ENCODE peak calls at places on chromosomes 2 and 18, in five cellular contexts. R is spleen, C is transverse colon, Z is GM12878, Y is K562. Q is an unnamed sample.
A peak's percentile ranks its signal among the peaks of the same experiment; 100 is the strongest.

GRCh38 chr2:233707979-233708644 is 4.6 kb upstream of the UGT1A5 start:
- DNase-seq in R (no peak), C (no peak), Z (no peak), Y (no peak), Q (no peak)

GRCh38 chr2:2294183-2294675 is 36.8 kb downstream of the MYT1L start:
- DNase-seq in R (no peak), C (no peak), Z (no peak), Y (no peak), Q (no peak)

GRCh38 chr2:240481720-240482119 is 46.3 kb downstream of the GPC1 start:
- DNase-seq in R (peak; percentile 70), C (no peak), Z (no peak), Y (no peak), Q (no peak)

GRCh38 chr2:212392048-212392447 is 146.6 kb downstream of the ERBB4 start:
- DNase-seq in R (no peak), C (no peak), Z (no peak), Y (no peak), Q (no peak)

GRCh38 chr2:2939078-2939795 is 438.4 kb downstream of the EIPR1 start:
- DNase-seq in R (no peak), C (no peak), Z (no peak), Y (no peak), Q (no peak)

GRCh38 chr18:11175266-11175947 is 26.0 kb upstream of the PIEZO2 start:
- DNase-seq in R (no peak), C (no peak), Z (no peak), Y (no peak), Q (no peak)

GRCh38 chr2:46127176-46127575 is 170.0 kb upstream of the EPAS1 start:
- DNase-seq in R (no peak), C (no peak), Z (no peak), Y (no peak), Q (no peak)

GRCh38 chr2:58767833-58768726 is 527.0 kb upstream of the FANCL start:
- DNase-seq in R (no peak), C (no peak), Z (no peak), Y (no peak), Q (no peak)

GRCh38 chr2:51263921-51264320 is 232.0 kb upstream of the NRXN1 start:
- DNase-seq in R (no peak), C (no peak), Z (no peak), Y (no peak), Q (no peak)

GRCh38 chr2:158530829-158531228 is 74.1 kb downstream of the PKP4 start:
- DNase-seq in R (no peak), C (no peak), Z (no peak), Y (no peak), Q (no peak)

GRCh38 chr18:63216911-63217311 is 102.7 kb downstream of the BCL2 start:
- DNase-seq in R (no peak), C (no peak), Z (no peak), Y (no peak), Q (no peak)

GRCh38 chr18:48872234-48873145 is 78.3 kb downstream of the SMAD7 start:
- DNase-seq in R (no peak), C (no peak), Z (no peak), Y (no peak), Q (no peak)

GRCh38 chr18:48805826-48806535 is 144.8 kb downstream of the SMAD7 start:
- DNase-seq in R (no peak), C (peak; percentile 5), Z (no peak), Y (no peak), Q (no peak)

GRCh38 chr2:45191972-45192371 is 182.7 kb upstream of the SIX2 start:
- DNase-seq in R (no peak), C (no peak), Z (no peak), Y (no peak), Q (no peak)

GRCh38 chr2:52904511-52904910 is 863.1 kb upstream of the CHAC2 start:
- DNase-seq in R (no peak), C (no peak), Z (no peak), Y (no peak), Q (no peak)

GRCh38 chr2:128490321-128490720 is 171.7 kb upstream of the HS6ST1 start:
- DNase-seq in R (no peak), C (no peak), Z (no peak), Y (no peak), Q (no peak)

GRCh38 chr2:218218409-218219185 is 1.6 kb downstream of the ARPC2 start:
- DNase-seq in R (no peak), C (no peak), Z (peak; percentile 53), Y (no peak), Q (peak; percentile 54)

GRCh38 chr2:174442546-174443510 is 44.0 kb downstream of the GPR155 start:
- DNase-seq in R (no peak), C (no peak), Z (no peak), Y (no peak), Q (no peak)

GRCh38 chr18:11506871-11507270 is 102.5 kb upstream of the SLC35G4 start:
- DNase-seq in R (no peak), C (no peak), Z (no peak), Y (no peak), Q (no peak)

GRCh38 chr2:225889452-225889851 is 489.9 kb downstream of the NYAP2 start:
- DNase-seq in R (no peak), C (no peak), Z (no peak), Y (no peak), Q (no peak)

GRCh38 chr2:231356474-231356849 is 39.0 kb upstream of the B3GNT7 start:
- DNase-seq in R (no peak), C (no peak), Z (no peak), Y (no peak), Q (no peak)

GRCh38 chr2:205474746-205475145 is 207.6 kb upstream of the NRP2 start:
- DNase-seq in R (no peak), C (no peak), Z (no peak), Y (no peak), Q (no peak)

GRCh38 chr2:118614856-118615255 is 232.6 kb downstream of the EN1 start:
- DNase-seq in R (no peak), C (no peak), Z (no peak), Y (no peak), Q (no peak)

GRCh38 chr18:8341481-8342230 is 267.6 kb upstream of the RAB12 start:
- DNase-seq in R (no peak), C (no peak), Z (no peak), Y (no peak), Q (no peak)

GRCh38 chr18:13703899-13704298 is 22.5 kb downstream of the FAM210A start:
- DNase-seq in R (no peak), C (no peak), Z (no peak), Y (no peak), Q (no peak)

GRCh38 chr2:227890495-227891079 is 19.2 kb downstream of the DAW1 start:
- DNase-seq in R (no peak), C (no peak), Z (peak; percentile 4), Y (peak; percentile 17), Q (no peak)

GRCh38 chr2:71852141-71852711 is 295.4 kb downstream of the CYP26B1 start:
- DNase-seq in R (no peak), C (no peak), Z (no peak), Y (no peak), Q (no peak)

GRCh38 chr2:200966770-200967169 is 3.3 kb upstream of the ORC2 start:
- DNase-seq in R (no peak), C (no peak), Z (peak; percentile 31), Y (peak; percentile 31), Q (no peak)

DNA sequence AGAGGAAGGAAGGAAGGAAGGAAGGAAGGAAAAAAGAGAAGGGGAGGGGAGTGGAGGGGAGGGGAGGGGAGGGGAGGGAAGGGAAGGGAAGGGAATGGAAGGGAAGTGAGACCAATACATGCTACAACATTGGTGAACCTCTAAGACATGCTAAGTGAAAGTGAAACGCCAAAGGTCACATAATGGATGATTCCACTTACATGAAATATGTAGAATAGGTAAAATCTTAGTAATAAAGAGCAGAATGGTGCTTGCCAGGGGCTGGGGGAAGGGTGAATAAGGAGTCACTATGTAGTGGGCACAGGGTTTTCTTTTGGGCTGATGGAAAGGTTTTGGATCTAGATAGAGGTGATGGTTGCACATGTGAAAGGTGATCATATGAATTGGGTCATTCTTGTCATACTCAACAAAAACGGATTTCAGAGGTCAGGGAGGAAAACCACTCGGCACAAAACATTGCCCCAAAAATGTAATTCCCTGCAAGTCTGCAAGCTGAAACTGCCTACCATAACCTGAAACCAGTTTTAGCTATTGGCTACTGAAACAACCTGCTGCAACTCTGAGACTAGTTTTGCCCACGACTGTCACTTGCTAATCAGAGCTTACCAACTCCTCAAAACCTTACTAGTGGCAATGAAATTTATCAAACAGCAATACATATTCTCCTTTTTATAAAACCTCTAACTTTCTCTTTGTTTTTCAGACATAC is 59.2 kb downstream of the CCDC141 start:
- DNase-seq in R (no peak), C (no peak), Z (peak; percentile 38), Y (no peak), Q (no peak)
- H3K27ac ChIP-seq in R (no peak overlapping the region), C (no peak overlapping the region), Z (peak overlapping the region; percentile 31), Y (no peak overlapping the region), Q (no peak overlapping the region)

DNA sequence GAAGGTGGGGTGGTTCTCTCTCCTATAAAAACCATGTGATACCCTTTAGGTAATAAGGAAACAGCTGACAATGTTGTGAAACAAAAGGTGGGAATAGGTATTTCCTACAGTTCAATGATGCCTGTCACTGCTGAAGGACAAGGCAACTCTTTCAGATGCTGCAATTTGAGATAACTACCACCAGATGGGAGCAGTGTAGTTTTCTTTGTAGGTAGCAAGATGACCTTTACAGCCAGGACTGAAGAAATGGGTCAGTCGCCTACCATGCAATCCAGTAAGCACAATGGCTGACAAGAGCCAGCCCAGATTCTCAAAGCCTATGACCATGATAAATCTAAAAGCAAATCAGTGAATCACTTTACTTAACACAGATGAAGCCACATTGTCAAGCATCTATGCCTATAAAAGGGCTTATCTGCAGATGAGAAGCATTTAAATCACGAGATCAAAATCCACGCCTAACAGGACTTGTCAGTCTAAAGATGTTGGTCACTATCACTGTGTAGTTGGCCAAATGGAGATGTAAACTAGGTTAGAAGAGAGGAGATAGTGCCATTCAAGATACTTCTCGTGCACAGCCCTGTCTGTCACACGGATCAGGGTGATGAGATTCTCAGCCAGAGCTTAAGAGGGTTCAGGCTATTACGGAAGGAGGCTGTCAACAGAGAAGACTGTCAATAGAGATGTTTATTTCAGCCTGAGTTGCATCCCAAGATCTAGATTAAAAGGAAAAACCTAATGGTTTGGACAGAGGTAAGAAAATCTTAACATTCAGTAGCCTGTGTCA is 83.7 kb downstream of the AAK1 start:
- DNase-seq in R (no peak), C (no peak), Z (no peak), Y (peak; percentile 56), Q (peak; percentile 57)
- TF ChIP-seq POLR2AphosphoS5 in R (no peak), C (no peak), Z (no peak), Y (no peak), Q (no peak)

DNA sequence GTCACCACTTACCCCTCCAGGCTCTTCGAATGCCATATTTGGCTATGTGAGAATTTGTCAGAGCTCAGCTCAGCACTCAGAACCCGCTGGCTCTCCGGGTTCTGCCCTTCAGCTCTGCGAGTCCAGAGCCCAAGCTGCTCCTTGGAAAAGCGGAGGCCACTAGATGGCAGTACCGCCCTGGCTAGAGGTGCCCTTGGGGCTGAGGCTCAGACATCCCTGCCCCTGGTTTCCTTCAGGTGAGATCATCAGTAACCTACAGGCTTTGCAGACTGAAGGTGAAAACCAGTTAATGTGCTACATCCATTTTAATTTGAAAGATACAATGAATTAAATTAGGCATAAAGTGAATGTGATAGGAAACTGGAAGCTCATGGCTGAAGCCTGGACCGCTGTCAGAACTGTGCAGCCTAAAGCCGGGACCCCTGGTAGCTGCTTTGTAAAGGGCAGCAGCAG is 285.6 kb downstream of the AGAP1 start:
- DNase-seq in R (no peak), C (peak; percentile 72), Z (no peak), Y (peak; percentile 62), Q (peak; percentile 15)
- H3K27ac ChIP-seq in R (no peak overlapping the region), C (no peak overlapping the region), Z (no peak overlapping the region), Y (no peak overlapping the region), Q (no peak overlapping the region)

GRCh38 chr2:48790407-48791170 is 35.1 kb upstream of the LHCGR start:
- DNase-seq in R (no peak), C (no peak), Z (no peak), Y (no peak), Q (no peak)

GRCh38 chr2:48792030-48792429 is 36.5 kb upstream of the LHCGR start:
- DNase-seq in R (no peak), C (no peak), Z (no peak), Y (no peak), Q (no peak)

GRCh38 chr2:48787580-48787979 is 32.1 kb upstream of the LHCGR start:
- DNase-seq in R (no peak), C (no peak), Z (no peak), Y (no peak), Q (no peak)
- TF ChIP-seq POLR2AphosphoS5 in R (no peak), C (no peak), Z (no peak), Y (no peak), Q (no peak)

Q was measured in HL-60.